ENCODE peak calls at places on chromosomes 16 and 17, in eight cellular contexts. D, R, C, X, U, T, G and P are unnamed samples.

GRCh38 chr16:1082266-1082951 is 9.9 kb downstream of the SSTR5 start:
- DNase-seq in C (no peak), U (no peak), X (no peak), R (no peak), D (peak; percentile 55), G (peak; percentile 61), T (no peak), P (no peak)

GRCh38 chr17:31433811-31434210 is 42.3 kb downstream of the RAB11FIP4 start:
- DNase-seq in U (no peak), R (no peak), G (no peak), X (no peak), C (no peak), T (no peak), D (no peak), P (no peak)

GRCh38 chr16:88705746-88706287 is 391 bp downstream of the RNF166 start:
- DNase-seq in D (no peak), R (no peak), U (no peak), G (peak; percentile 22), T (no peak), C (no peak), X (no peak), P (peak; percentile 86)

GRCh38 chr16:87671221-87671620 is 68.9 kb downstream of the JPH3 start:
- DNase-seq in U (no peak), G (peak; percentile 36), T (no peak), D (no peak), R (no peak), C (no peak), X (no peak), P (no peak)

GRCh38 chr17:16415031-16415924 is at the start of gene TRPV2:
- DNase-seq in U (no peak), C (no peak), G (no peak), R (no peak), D (no peak), T (no peak), X (no peak), P (peak; percentile 51)

GRCh38 chr16:49698931-49699715 is 156.8 kb downstream of the ZNF423 start:
- DNase-seq in C (no peak), T (no peak), R (no peak), U (no peak), D (peak; percentile 76), X (no peak), G (no peak), P (no peak)

GRCh38 chr17:48051278-48051677 is 3.1 kb downstream of the NFE2L1 start:
- DNase-seq in T (no peak), U (no peak), R (no peak), G (no peak), X (no peak), D (no peak), C (no peak), P (no peak)

GRCh38 chr17:76544916-76545365 is 5.1 kb downstream of the PRCD start:
- DNase-seq in T (no peak), U (no peak), G (no peak), D (no peak), X (no peak), R (no peak), C (no peak), P (no peak)

GRCh38 chr17:21842332-21843317 is 150.3 kb downstream of the KCNJ18 start:
- DNase-seq in D (no peak), G (no peak), R (peak; percentile 77), U (no peak), X (no peak), C (no peak), T (no peak), P (no peak)

GRCh38 chr16:6374816-6375215 is 957.8 kb upstream of the RBFOX1 start:
- DNase-seq in G (no peak), X (no peak), C (no peak), T (no peak), U (no peak), D (no peak), R (no peak), P (no peak)

GRCh38 chr16:3839402-3840184 is 40.9 kb downstream of the CREBBP start:
- DNase-seq in U (no peak), D (no peak), C (no peak), G (no peak), X (no peak), R (no peak), T (no peak), P (no peak)

GRCh38 chr17:38550661-38551060 is 55.1 kb downstream of the SRCIN1 start:
- DNase-seq in D (peak; percentile 73), G (peak; percentile 72), X (no peak), T (no peak), R (no peak), C (no peak), U (no peak), P (no peak)

GRCh38 chr16:57405194-57405593 is 627 bp downstream of the CCL17 start:
- DNase-seq in G (no peak), T (no peak), D (no peak), R (no peak), X (no peak), C (no peak), U (no peak), P (no peak)

GRCh38 chr17:2780931-2781454 is 15.2 kb upstream of the RAP1GAP2 start:
- DNase-seq in D (no peak), U (no peak), C (no peak), G (no peak), T (no peak), X (no peak), R (no peak), P (no peak)

GRCh38 chr17:17402558-17402957 is 74.2 kb upstream of the MED9 start:
- DNase-seq in D (no peak), C (no peak), U (no peak), G (no peak), X (no peak), T (no peak), R (no peak), P (no peak)

GRCh38 chr16:85610059-85610445 is 3.1 kb upstream of the GSE1 start:
- DNase-seq in R (no peak), C (no peak), T (no peak), D (peak; percentile 6), G (no peak), U (no peak), X (no peak), P (no peak)

GRCh38 chr17:47882695-47883588 is 13.1 kb upstream of the SP2 start:
- DNase-seq in U (no peak), D (no peak), R (no peak), G (no peak), X (no peak), C (no peak), T (no peak), P (no peak)